ENCODE peak calls at places on chromosomes 12 and 14, in nine cellular contexts. E is T-helper 2 cell; F is putamen; K is T follicular helper cell; D is ELF-1; B is neural progenitor cell; W is DMS153; H is CD4-positive, CD25-positive, alpha-beta regulatory T cell; U is endothelial cell. A is an unnamed sample.

GRCh38 chr12:120468271-120468845 is 1.2 kb downstream of the SRSF9 start:
- DNase-seq in E (peak), F (no peak), K (no peak), D (peak), B (peak), W (no peak), H (peak), U (peak), A (no peak)

GRCh38 chr12:92334552-92334951 is 188.9 kb upstream of the BTG1 start:
- DNase-seq in E (no peak), F (no peak), K (no peak), D (no peak), B (no peak), W (no peak), H (no peak), U (no peak), A (no peak)

GRCh38 chr14:99055816-99056215 is 216.2 kb downstream of the BCL11B start:
- DNase-seq in E (peak), F (no peak), K (no peak), D (no peak), B (no peak), W (no peak), H (peak), U (no peak), A (peak)

GRCh38 chr12:107447336-107447735 is 238.3 kb upstream of the PWP1 start:
- DNase-seq in E (no peak), F (no peak), K (no peak), D (no peak), B (no peak), W (no peak), H (no peak), U (no peak), A (no peak)

GRCh38 chr12:92608418-92609091 is 94.2 kb upstream of the PLEKHG7 start:
- DNase-seq in E (no peak), F (peak), K (no peak), D (peak), B (peak), W (peak), H (peak), U (no peak), A (peak)

GRCh38 chr12:31323466-31324115 is 2.4 kb downstream of the SINHCAF start:
- DNase-seq in E (peak), F (no peak), K (peak), D (peak), B (no peak), W (no peak), H (peak), U (no peak), A (peak)

GRCh38 chr14:90061849-90062794 is at the start of gene KCNK13:
- DNase-seq in E (peak), F (no peak), K (no peak), D (peak), B (peak), W (no peak), H (no peak), U (peak), A (peak)

GRCh38 chr12:124883263-124883876 is 19.7 kb upstream of the SCARB1 start:
- DNase-seq in E (no peak), F (no peak), K (no peak), D (peak), B (no peak), W (no peak), H (no peak), U (no peak), A (no peak)

A was measured in small intestine.